ENCODE peak calls at places on chromosomes 16 and 17, in seven cellular contexts. One of them, this sample, is unnamed.

GRCh38 chr17:32626371-32626770 is 139.6 kb downstream of the CDK5R1 start:
- DNase-seq in tibial nerve: no peak
- DNase-seq in body of pancreas: no peak
- DNase-seq in GM23248: no peak
- DNase-seq in esophagus squamous epithelium: no peak
- DNase-seq in CD8-positive, alpha-beta memory T cell: no peak
- DNase-seq in ascending aorta: no peak
- DNase-seq in this sample: no peak

GRCh38 chr17:36601303-36602029 is at the start of gene MRM1:
- DNase-seq in tibial nerve: peak; percentile 79
- DNase-seq in body of pancreas: peak; percentile 96
- DNase-seq in GM23248: peak; percentile 96
- DNase-seq in esophagus squamous epithelium: peak; percentile 70
- DNase-seq in CD8-positive, alpha-beta memory T cell: peak; percentile 94
- DNase-seq in ascending aorta: peak; percentile 71
- DNase-seq in this sample: peak; percentile 74

GRCh38 chr16:85626191-85626951 is 13.2 kb downstream of the GSE1 start:
- DNase-seq in tibial nerve: no peak
- DNase-seq in body of pancreas: no peak
- DNase-seq in GM23248: no peak
- DNase-seq in esophagus squamous epithelium: no peak
- DNase-seq in CD8-positive, alpha-beta memory T cell: no peak
- DNase-seq in ascending aorta: no peak
- DNase-seq in this sample: no peak

GRCh38 chr17:1629647-1630310 is 1.1 kb upstream of the SLC43A2 start:
- DNase-seq in tibial nerve: no peak
- DNase-seq in body of pancreas: peak; percentile 72
- DNase-seq in GM23248: peak; percentile 64
- DNase-seq in esophagus squamous epithelium: no peak
- DNase-seq in CD8-positive, alpha-beta memory T cell: peak; percentile 84
- DNase-seq in ascending aorta: no peak
- DNase-seq in this sample: peak; percentile 66

GRCh38 chr17:17888821-17889220 is 52.0 kb upstream of the SREBF1 start:
- DNase-seq in tibial nerve: no peak
- DNase-seq in body of pancreas: no peak
- DNase-seq in GM23248: no peak
- DNase-seq in esophagus squamous epithelium: no peak
- DNase-seq in CD8-positive, alpha-beta memory T cell: no peak
- DNase-seq in ascending aorta: no peak
- DNase-seq in this sample: no peak

GRCh38 chr16:68972720-68973119 is 129.4 kb downstream of the TANGO6 start:
- DNase-seq in tibial nerve: no peak
- DNase-seq in body of pancreas: no peak
- DNase-seq in GM23248: peak; percentile 40
- DNase-seq in esophagus squamous epithelium: no peak
- DNase-seq in CD8-positive, alpha-beta memory T cell: no peak
- DNase-seq in ascending aorta: no peak
- DNase-seq in this sample: no peak

GRCh38 chr17:47180337-47180736 is 8.8 kb downstream of the CDC27 start:
- DNase-seq in tibial nerve: no peak
- DNase-seq in body of pancreas: no peak
- DNase-seq in GM23248: no peak
- DNase-seq in esophagus squamous epithelium: no peak
- DNase-seq in CD8-positive, alpha-beta memory T cell: no peak
- DNase-seq in ascending aorta: no peak
- DNase-seq in this sample: no peak

GRCh38 chr17:44197980-44198720 is 1.5 kb downstream of the ATXN7L3 start:
- DNase-seq in tibial nerve: no peak
- DNase-seq in body of pancreas: peak; percentile 46
- DNase-seq in GM23248: peak; percentile 84
- DNase-seq in esophagus squamous epithelium: no peak
- DNase-seq in CD8-positive, alpha-beta memory T cell: peak; percentile 66
- DNase-seq in ascending aorta: no peak
- DNase-seq in this sample: no peak

GRCh38 chr17:75404223-75404738 is 1.2 kb downstream of the GRB2 start:
- DNase-seq in tibial nerve: peak; percentile 27
- DNase-seq in body of pancreas: peak; percentile 72
- DNase-seq in GM23248: peak; percentile 94
- DNase-seq in esophagus squamous epithelium: no peak
- DNase-seq in CD8-positive, alpha-beta memory T cell: peak; percentile 71
- DNase-seq in ascending aorta: no peak
- DNase-seq in this sample: peak; percentile 20

GRCh38 chr17:79388556-79389295 is 222.1 kb downstream of the RBFOX3 start:
- DNase-seq in tibial nerve: no peak
- DNase-seq in body of pancreas: peak; percentile 70
- DNase-seq in GM23248: peak; percentile 73
- DNase-seq in esophagus squamous epithelium: no peak
- DNase-seq in CD8-positive, alpha-beta memory T cell: no peak
- DNase-seq in ascending aorta: no peak
- DNase-seq in this sample: no peak

GRCh38 chr16:872436-873242 is 72.1 kb upstream of the GNG13 start:
- DNase-seq in tibial nerve: no peak
- DNase-seq in body of pancreas: no peak
- DNase-seq in GM23248: no peak
- DNase-seq in esophagus squamous epithelium: no peak
- DNase-seq in CD8-positive, alpha-beta memory T cell: peak; percentile 37
- DNase-seq in ascending aorta: no peak
- DNase-seq in this sample: no peak

GRCh38 chr16:871562-872330 is 71.2 kb upstream of the GNG13 start:
- DNase-seq in tibial nerve: no peak
- DNase-seq in body of pancreas: no peak
- DNase-seq in GM23248: no peak
- DNase-seq in esophagus squamous epithelium: no peak
- DNase-seq in CD8-positive, alpha-beta memory T cell: peak; percentile 45
- DNase-seq in ascending aorta: no peak
- DNase-seq in this sample: no peak

GRCh38 chr16:874366-875181 is 74.0 kb upstream of the GNG13 start:
- DNase-seq in tibial nerve: peak; percentile 31
- DNase-seq in body of pancreas: no peak
- DNase-seq in GM23248: no peak
- DNase-seq in esophagus squamous epithelium: no peak
- DNase-seq in CD8-positive, alpha-beta memory T cell: peak; percentile 42
- DNase-seq in ascending aorta: no peak
- DNase-seq in this sample: no peak

GRCh38 chr16:873889-874288 is 73.4 kb upstream of the GNG13 start:
- DNase-seq in tibial nerve: no peak
- DNase-seq in body of pancreas: no peak
- DNase-seq in GM23248: no peak
- DNase-seq in esophagus squamous epithelium: no peak
- DNase-seq in CD8-positive, alpha-beta memory T cell: peak; percentile 17
- DNase-seq in ascending aorta: no peak
- DNase-seq in this sample: no peak

GRCh38 chr16:873243-873661 is 72.7 kb upstream of the GNG13 start:
- DNase-seq in tibial nerve: peak; percentile 38
- DNase-seq in body of pancreas: no peak
- DNase-seq in GM23248: no peak
- DNase-seq in esophagus squamous epithelium: no peak
- DNase-seq in CD8-positive, alpha-beta memory T cell: peak; percentile 31
- DNase-seq in ascending aorta: no peak
- DNase-seq in this sample: no peak
- H3K9me3 ChIP-seq in tibial nerve: no peaks in the 10 kb centered on the region
- H3K9me3 ChIP-seq in body of pancreas: no peaks in the 10 kb centered on the region
- H3K9me3 ChIP-seq in GM23248: no peaks in the 10 kb centered on the region
- H3K9me3 ChIP-seq in esophagus squamous epithelium: no peaks in the 10 kb centered on the region
- H3K9me3 ChIP-seq in CD8-positive, alpha-beta memory T cell: no peaks in the 10 kb centered on the region
- H3K9me3 ChIP-seq in ascending aorta: no peaks in the 10 kb centered on the region
- H3K9me3 ChIP-seq in this sample: no peaks in the 10 kb centered on the region

GRCh38 chr16:35193956-35194355 is 1734.5 kb downstream of the TP53TG3F start:
- DNase-seq in tibial nerve: no peak
- DNase-seq in body of pancreas: no peak
- DNase-seq in GM23248: no peak
- DNase-seq in esophagus squamous epithelium: no peak
- DNase-seq in CD8-positive, alpha-beta memory T cell: no peak
- DNase-seq in ascending aorta: no peak
- DNase-seq in this sample: no peak
- H3K9me3 ChIP-seq in tibial nerve: peaks cover 21% of the 10 kb centered on the region
- H3K9me3 ChIP-seq in body of pancreas: no peaks in the 10 kb centered on the region
- H3K9me3 ChIP-seq in GM23248: no peaks in the 10 kb centered on the region
- H3K9me3 ChIP-seq in esophagus squamous epithelium: no peaks in the 10 kb centered on the region
- H3K9me3 ChIP-seq in CD8-positive, alpha-beta memory T cell: no peaks in the 10 kb centered on the region
- H3K9me3 ChIP-seq in ascending aorta: no peaks in the 10 kb centered on the region
- H3K9me3 ChIP-seq in this sample: peaks cover 3% of the 10 kb centered on the region

GRCh38 chr16:62832214-62832613 is 796.0 kb upstream of the CDH8 start:
- DNase-seq in tibial nerve: no peak
- DNase-seq in body of pancreas: no peak
- DNase-seq in GM23248: no peak
- DNase-seq in esophagus squamous epithelium: no peak
- DNase-seq in CD8-positive, alpha-beta memory T cell: no peak
- DNase-seq in ascending aorta: no peak
- DNase-seq in this sample: no peak
- H3K9me3 ChIP-seq in tibial nerve: no peaks in the 10 kb centered on the region
- H3K9me3 ChIP-seq in body of pancreas: no peaks in the 10 kb centered on the region
- H3K9me3 ChIP-seq in GM23248: no peaks in the 10 kb centered on the region
- H3K9me3 ChIP-seq in esophagus squamous epithelium: no peaks in the 10 kb centered on the region
- H3K9me3 ChIP-seq in CD8-positive, alpha-beta memory T cell: no peaks in the 10 kb centered on the region
- H3K9me3 ChIP-seq in ascending aorta: no peaks in the 10 kb centered on the region
- H3K9me3 ChIP-seq in this sample: no peaks in the 10 kb centered on the region

GRCh38 chr17:69947027-69947759 is 127.8 kb upstream of the KCNJ16 start:
- DNase-seq in tibial nerve: no peak
- DNase-seq in body of pancreas: no peak
- DNase-seq in GM23248: no peak
- DNase-seq in esophagus squamous epithelium: no peak
- DNase-seq in CD8-positive, alpha-beta memory T cell: no peak
- DNase-seq in ascending aorta: no peak
- DNase-seq in this sample: no peak
- H3K9me3 ChIP-seq in tibial nerve: no peaks in the 10 kb centered on the region
- H3K9me3 ChIP-seq in body of pancreas: no peaks in the 10 kb centered on the region
- H3K9me3 ChIP-seq in GM23248: no peaks in the 10 kb centered on the region
- H3K9me3 ChIP-seq in esophagus squamous epithelium: no peaks in the 10 kb centered on the region
- H3K9me3 ChIP-seq in CD8-positive, alpha-beta memory T cell: no peaks in the 10 kb centered on the region
- H3K9me3 ChIP-seq in ascending aorta: no peaks in the 10 kb centered on the region
- H3K9me3 ChIP-seq in this sample: peaks cover 3% of the 10 kb centered on the region

GRCh38 chr16:35170610-35171009 is 1711.2 kb downstream of the TP53TG3F start:
- DNase-seq in tibial nerve: no peak
- DNase-seq in body of pancreas: no peak
- DNase-seq in GM23248: no peak
- DNase-seq in esophagus squamous epithelium: no peak
- DNase-seq in CD8-positive, alpha-beta memory T cell: no peak
- DNase-seq in ascending aorta: no peak
- DNase-seq in this sample: no peak
- H3K9me3 ChIP-seq in tibial nerve: peaks cover 38% of the 10 kb centered on the region
- H3K9me3 ChIP-seq in body of pancreas: no peaks in the 10 kb centered on the region
- H3K9me3 ChIP-seq in GM23248: no peaks in the 10 kb centered on the region
- H3K9me3 ChIP-seq in esophagus squamous epithelium: no peaks in the 10 kb centered on the region
- H3K9me3 ChIP-seq in CD8-positive, alpha-beta memory T cell: no peaks in the 10 kb centered on the region
- H3K9me3 ChIP-seq in ascending aorta: no peaks in the 10 kb centered on the region
- H3K9me3 ChIP-seq in this sample: no peaks in the 10 kb centered on the region

GRCh38 chr17:60555786-60556185 is 29.7 kb upstream of the APPBP2 start:
- DNase-seq in tibial nerve: no peak
- DNase-seq in body of pancreas: no peak
- DNase-seq in GM23248: no peak
- DNase-seq in esophagus squamous epithelium: no peak
- DNase-seq in CD8-positive, alpha-beta memory T cell: no peak
- DNase-seq in ascending aorta: no peak
- DNase-seq in this sample: no peak

GRCh38 chr17:60557805-60558204 is 31.8 kb upstream of the APPBP2 start:
- DNase-seq in tibial nerve: no peak
- DNase-seq in body of pancreas: no peak
- DNase-seq in GM23248: no peak
- DNase-seq in esophagus squamous epithelium: no peak
- DNase-seq in CD8-positive, alpha-beta memory T cell: no peak
- DNase-seq in ascending aorta: no peak
- DNase-seq in this sample: no peak

GRCh38 chr17:60559659-60559994 is 33.6 kb upstream of the APPBP2 start:
- DNase-seq in tibial nerve: no peak
- DNase-seq in body of pancreas: no peak
- DNase-seq in GM23248: no peak
- DNase-seq in esophagus squamous epithelium: no peak
- DNase-seq in CD8-positive, alpha-beta memory T cell: no peak
- DNase-seq in ascending aorta: no peak
- DNase-seq in this sample: no peak

GRCh38 chr17:60548990-60549389 is 22.9 kb upstream of the APPBP2 start:
- DNase-seq in tibial nerve: no peak
- DNase-seq in body of pancreas: no peak
- DNase-seq in GM23248: peak; percentile 28
- DNase-seq in esophagus squamous epithelium: no peak
- DNase-seq in CD8-positive, alpha-beta memory T cell: no peak
- DNase-seq in ascending aorta: no peak
- DNase-seq in this sample: no peak

DNA sequence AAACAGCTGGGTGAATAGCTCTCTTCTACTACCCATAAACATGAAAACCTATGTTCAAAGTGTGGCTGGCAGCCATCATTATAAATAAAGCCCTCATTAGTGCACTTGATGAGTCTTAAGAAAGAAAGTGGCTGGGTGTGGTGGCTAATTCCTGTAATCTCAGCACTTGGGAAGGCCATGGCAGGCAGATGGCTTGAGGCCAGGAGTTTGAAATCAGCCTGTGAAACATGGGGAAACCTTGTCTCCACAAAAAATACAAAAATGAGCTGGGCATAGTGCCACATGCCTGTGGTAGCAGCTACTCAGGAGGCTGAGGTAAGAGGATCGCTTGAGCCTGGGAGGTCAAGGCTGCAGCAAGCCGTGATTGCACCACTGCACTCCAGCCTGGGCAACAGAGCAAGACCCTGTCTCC is 28.3 kb upstream of the APPBP2 start:
- DNase-seq in tibial nerve: no peak
- DNase-seq in body of pancreas: peak; percentile 45
- DNase-seq in GM23248: peak; percentile 71
- DNase-seq in esophagus squamous epithelium: no peak
- DNase-seq in CD8-positive, alpha-beta memory T cell: no peak
- DNase-seq in ascending aorta: no peak
- DNase-seq in this sample: no peak
- H3K9me3 ChIP-seq in tibial nerve: peaks cover 10% of the 10 kb centered on the region
- H3K9me3 ChIP-seq in body of pancreas: no peaks in the 10 kb centered on the region
- H3K9me3 ChIP-seq in GM23248: no peaks in the 10 kb centered on the region
- H3K9me3 ChIP-seq in esophagus squamous epithelium: no peaks in the 10 kb centered on the region
- H3K9me3 ChIP-seq in CD8-positive, alpha-beta memory T cell: no peaks in the 10 kb centered on the region
- H3K9me3 ChIP-seq in ascending aorta: no peaks in the 10 kb centered on the region
- H3K9me3 ChIP-seq in this sample: no peaks in the 10 kb centered on the region

DNA sequence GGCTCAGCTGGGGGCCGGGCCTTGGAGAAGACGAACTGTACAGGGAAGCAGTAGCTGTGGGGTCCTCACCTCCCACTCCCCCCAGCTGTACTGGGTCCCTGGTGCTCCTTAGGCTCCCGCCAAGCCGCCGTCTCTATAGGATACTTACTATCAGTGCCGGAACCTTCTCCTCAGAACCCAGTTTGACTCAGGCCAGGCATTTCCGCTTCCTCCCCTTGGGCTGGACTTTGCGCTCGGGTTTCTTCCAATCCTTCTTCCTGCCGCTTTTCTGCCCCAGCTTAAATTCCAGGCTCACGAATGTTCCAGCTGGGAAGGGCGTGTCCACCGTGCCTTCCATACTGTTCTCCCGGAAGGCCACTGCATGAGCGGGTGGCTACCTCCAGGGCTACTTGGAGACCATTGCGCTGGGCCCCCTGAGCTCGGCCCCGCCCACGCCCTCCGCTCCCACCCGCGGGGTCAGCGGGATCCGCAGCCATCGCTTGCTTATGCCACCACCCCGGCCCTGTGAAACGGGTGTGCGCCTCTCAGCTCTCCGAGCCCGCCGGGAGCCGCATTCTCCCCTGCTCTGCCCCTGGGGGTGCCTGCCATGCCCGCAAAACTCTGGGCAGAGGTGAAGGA is 1795.9 kb downstream of the TP53TG3F start:
- DNase-seq in tibial nerve: no peak
- DNase-seq in body of pancreas: no peak
- DNase-seq in GM23248: no peak
- DNase-seq in esophagus squamous epithelium: no peak
- DNase-seq in CD8-positive, alpha-beta memory T cell: no peak
- DNase-seq in ascending aorta: no peak
- DNase-seq in this sample: no peak
- H3K9me3 ChIP-seq in tibial nerve: peaks cover 36% of the 10 kb centered on the region
- H3K9me3 ChIP-seq in body of pancreas: no peaks in the 10 kb centered on the region
- H3K9me3 ChIP-seq in GM23248: no peaks in the 10 kb centered on the region
- H3K9me3 ChIP-seq in esophagus squamous epithelium: peaks cover 10% of the 10 kb centered on the region
- H3K9me3 ChIP-seq in CD8-positive, alpha-beta memory T cell: no peaks in the 10 kb centered on the region
- H3K9me3 ChIP-seq in ascending aorta: no peaks in the 10 kb centered on the region
- H3K9me3 ChIP-seq in this sample: no peaks in the 10 kb centered on the region

GRCh38 chr16:31745900-31746299 is 127.7 kb upstream of the ZNF267 start:
- DNase-seq in tibial nerve: no peak
- DNase-seq in body of pancreas: no peak
- DNase-seq in GM23248: no peak
- DNase-seq in esophagus squamous epithelium: no peak
- DNase-seq in CD8-positive, alpha-beta memory T cell: no peak
- DNase-seq in ascending aorta: no peak
- DNase-seq in this sample: no peak
- H3K9me3 ChIP-seq in tibial nerve: peaks cover 97% of the 10 kb centered on the region
- H3K9me3 ChIP-seq in body of pancreas: no peaks in the 10 kb centered on the region
- H3K9me3 ChIP-seq in GM23248: peaks cover 17% of the 10 kb centered on the region
- H3K9me3 ChIP-seq in esophagus squamous epithelium: peaks cover 96% of the 10 kb centered on the region
- H3K9me3 ChIP-seq in CD8-positive, alpha-beta memory T cell: peaks cover 57% of the 10 kb centered on the region
- H3K9me3 ChIP-seq in ascending aorta: peaks cover 71% of the 10 kb centered on the region
- H3K9me3 ChIP-seq in this sample: peaks cover 37% of the 10 kb centered on the region

This sample was measured in T-helper 17 cell.